ENCODE peak calls at places on chromosomes 12 and 14, in seven cellular contexts. M, Q, C, Y, E, G and D are unnamed samples.

GRCh38 chr12:26469801-26470200 is 274.4 kb downstream of the SSPN start:
- DNase-seq in M (no peak), Q (no peak), C (no peak), Y (no peak), E (no peak), G (no peak), D (no peak)

GRCh38 chr14:80955434-80955939 is at the start of gene TSHR:
- DNase-seq in M (no peak), Q (no peak), C (no peak), Y (no peak), E (no peak), G (peak), D (no peak)

GRCh38 chr14:23513005-23513412 is 38.6 kb downstream of the ZFHX2 start:
- DNase-seq in M (no peak), Q (peak), C (no peak), Y (no peak), E (no peak), G (no peak), D (no peak)

GRCh38 chr12:130809791-130810190 is 29.3 kb downstream of the STX2 start:
- DNase-seq in M (no peak), Q (no peak), C (no peak), Y (no peak), E (no peak), G (no peak), D (no peak)

GRCh38 chr12:88432536-88433462 is 147.5 kb downstream of the KITLG start:
- DNase-seq in M (no peak), Q (no peak), C (no peak), Y (no peak), E (no peak), G (no peak), D (no peak)

GRCh38 chr12:1864456-1864855 is 44.1 kb downstream of the LRTM2 start:
- DNase-seq in M (no peak), Q (no peak), C (no peak), Y (no peak), E (no peak), G (no peak), D (no peak)

GRCh38 chr14:104685216-104685997 is 4.0 kb upstream of the INF2 start:
- DNase-seq in M (no peak), Q (no peak), C (no peak), Y (peak), E (no peak), G (no peak), D (no peak)

GRCh38 chr12:2733493-2734252 is 61.1 kb upstream of the FKBP4 start:
- DNase-seq in M (no peak), Q (no peak), C (no peak), Y (no peak), E (no peak), G (no peak), D (no peak)

GRCh38 chr12:124745891-124746570 is 117.6 kb downstream of the SCARB1 start:
- DNase-seq in M (no peak), Q (peak), C (peak), Y (peak), E (peak), G (peak), D (peak)

GRCh38 chr14:93094121-93094918 is 21.4 kb downstream of the ITPK1 start:
- DNase-seq in M (no peak), Q (no peak), C (no peak), Y (no peak), E (no peak), G (no peak), D (no peak)

GRCh38 chr12:53328043-53328435 is 6.6 kb upstream of the AAAS start:
- DNase-seq in M (no peak), Q (no peak), C (no peak), Y (peak), E (no peak), G (peak), D (no peak)

GRCh38 chr12:66647034-66647691 is 31.7 kb downstream of the GRIP1 start:
- DNase-seq in M (no peak), Q (no peak), C (no peak), Y (no peak), E (no peak), G (no peak), D (no peak)

GRCh38 chr12:63394349-63394748 is 243.3 kb upstream of the AVPR1A start:
- DNase-seq in M (no peak), Q (no peak), C (no peak), Y (no peak), E (no peak), G (no peak), D (no peak)

GRCh38 chr14:68113328-68113930 is 293.9 kb downstream of the RAD51B start:
- DNase-seq in M (no peak), Q (no peak), C (no peak), Y (no peak), E (no peak), G (no peak), D (no peak)

GRCh38 chr14:27056586-27056985 is 458.8 kb upstream of the NOVA1 start:
- DNase-seq in M (no peak), Q (no peak), C (no peak), Y (no peak), E (no peak), G (no peak), D (no peak)

GRCh38 chr14:104146651-104147345 is 8.4 kb downstream of the KIF26A start:
- DNase-seq in M (no peak), Q (no peak), C (no peak), Y (no peak), E (no peak), G (no peak), D (no peak)

GRCh38 chr14:97250925-97251324 is 453.7 kb downstream of the VRK1 start:
- DNase-seq in M (no peak), Q (no peak), C (no peak), Y (no peak), E (no peak), G (no peak), D (no peak)

GRCh38 chr12:42323856-42324255 is 2.0 kb downstream of the ZCRB1 start:
- DNase-seq in M (no peak), Q (no peak), C (no peak), Y (no peak), E (no peak), G (no peak), D (no peak)

GRCh38 chr12:130849561-130850417 is 10.7 kb upstream of the STX2 start:
- DNase-seq in M (no peak), Q (no peak), C (no peak), Y (peak), E (no peak), G (no peak), D (peak)

GRCh38 chr14:93286212-93286890 is 46.5 kb downstream of the BTBD7 start:
- DNase-seq in M (no peak), Q (no peak), C (no peak), Y (no peak), E (no peak), G (no peak), D (no peak)

GRCh38 chr14:49619730-49620129 is 696 bp downstream of the RPL36AL start:
- DNase-seq in M (no peak), Q (no peak), C (no peak), Y (no peak), E (no peak), G (no peak), D (no peak)

GRCh38 chr14:28676481-28676880 is 90.1 kb upstream of the FOXG1 start:
- DNase-seq in M (no peak), Q (no peak), C (no peak), Y (no peak), E (no peak), G (no peak), D (no peak)

GRCh38 chr12:122836027-122836921 is 1.0 kb downstream of the HIP1R start:
- DNase-seq in M (peak), Q (peak), C (no peak), Y (peak), E (no peak), G (peak), D (peak)

GRCh38 chr12:131128556-131128955 is 174.8 kb downstream of the ADGRD1 start:
- DNase-seq in M (no peak), Q (no peak), C (no peak), Y (no peak), E (no peak), G (no peak), D (no peak)

GRCh38 chr12:54948171-54948570 is 36.4 kb downstream of the TESPA1 start:
- DNase-seq in M (no peak), Q (no peak), C (no peak), Y (no peak), E (no peak), G (no peak), D (no peak)

GRCh38 chr12:53060721-53061276 is 10.9 kb downstream of the TNS2 start:
- DNase-seq in M (no peak), Q (no peak), C (no peak), Y (no peak), E (no peak), G (no peak), D (no peak)

GRCh38 chr12:49461221-49461620 is 77.6 kb upstream of the KCNH3 start:
- DNase-seq in M (no peak), Q (no peak), C (no peak), Y (no peak), E (no peak), G (no peak), D (no peak)

GRCh38 chr12:49465132-49465531 is 73.7 kb upstream of the KCNH3 start:
- DNase-seq in M (no peak), Q (no peak), C (no peak), Y (no peak), E (no peak), G (no peak), D (no peak)

GRCh38 chr12:49456280-49456679 is 82.5 kb upstream of the KCNH3 start:
- DNase-seq in M (no peak), Q (no peak), C (no peak), Y (no peak), E (no peak), G (no peak), D (no peak)

DNA sequence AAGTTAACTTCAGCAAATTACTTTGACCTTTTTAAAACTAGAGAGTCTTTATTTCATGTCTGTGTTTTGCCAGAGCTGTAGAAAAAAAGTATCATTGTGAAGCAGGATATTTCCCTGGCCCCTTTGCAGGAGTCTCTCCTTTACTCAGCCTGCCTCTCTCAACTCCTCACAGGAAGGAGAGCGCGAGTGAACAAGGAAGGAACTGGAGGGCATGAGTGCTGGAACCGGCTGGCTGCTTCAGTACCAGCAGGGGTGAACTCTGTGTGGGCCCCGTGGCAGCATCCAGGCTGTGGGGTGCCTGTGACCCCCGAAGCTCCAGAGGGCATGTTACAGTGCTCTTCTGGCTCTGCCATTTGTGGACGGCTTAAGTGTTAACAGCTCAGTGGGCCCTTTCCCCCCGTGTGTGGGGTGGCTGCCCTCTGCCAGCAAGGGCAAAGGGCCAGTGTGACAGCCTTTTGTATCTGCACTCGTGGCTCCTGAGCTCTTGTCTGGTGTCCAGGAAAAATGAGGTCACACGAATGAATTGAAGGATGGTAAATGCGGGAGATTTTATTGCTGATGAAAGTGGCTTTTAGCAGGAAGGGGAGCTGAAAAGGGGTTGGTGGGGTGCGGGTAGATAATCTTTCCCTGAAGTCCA is 76.6 kb upstream of the KCNH3 start:
- DNase-seq in M (no peak), Q (no peak), C (no peak), Y (no peak), E (no peak), G (no peak), D (no peak)
- TF ChIP-seq JUND in M (no peak), Q (no peak), C (no peak), Y (no peak), E (no peak), G (no peak), D (no peak)

GRCh38 chr12:98741229-98741614 is 96.1 kb downstream of the APAF1 start:
- DNase-seq in M (no peak), Q (no peak), C (no peak), Y (no peak), E (no peak), G (no peak), D (no peak)
- TF ChIP-seq JUND in M (no peak), Q (no peak), C (no peak), Y (no peak), E (no peak), G (no peak), D (no peak)

DNA sequence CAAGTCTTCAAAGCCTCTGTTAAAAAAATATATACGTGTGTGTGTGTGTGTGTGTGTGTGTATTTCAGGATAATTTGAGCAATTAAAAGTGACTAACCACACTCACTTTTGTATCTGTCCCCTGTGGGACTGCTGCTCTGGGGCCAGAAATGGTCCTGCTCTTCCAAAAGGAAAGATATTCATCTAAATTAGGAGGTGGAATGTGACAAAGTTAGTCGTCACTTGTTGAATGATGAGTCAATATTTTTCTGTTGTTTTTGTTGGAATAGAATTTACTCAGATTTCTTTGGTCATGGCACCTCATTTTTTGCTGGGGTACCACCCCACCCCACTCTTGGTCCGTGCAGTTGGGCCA is 576.8 kb upstream of the TBX3 start:
- DNase-seq in M (no peak), Q (no peak), C (no peak), Y (no peak), E (no peak), G (no peak), D (no peak)
- TF ChIP-seq JUND in M (no peak), Q (no peak), C (no peak), Y (no peak), E (no peak), G (no peak), D (no peak)

DNA sequence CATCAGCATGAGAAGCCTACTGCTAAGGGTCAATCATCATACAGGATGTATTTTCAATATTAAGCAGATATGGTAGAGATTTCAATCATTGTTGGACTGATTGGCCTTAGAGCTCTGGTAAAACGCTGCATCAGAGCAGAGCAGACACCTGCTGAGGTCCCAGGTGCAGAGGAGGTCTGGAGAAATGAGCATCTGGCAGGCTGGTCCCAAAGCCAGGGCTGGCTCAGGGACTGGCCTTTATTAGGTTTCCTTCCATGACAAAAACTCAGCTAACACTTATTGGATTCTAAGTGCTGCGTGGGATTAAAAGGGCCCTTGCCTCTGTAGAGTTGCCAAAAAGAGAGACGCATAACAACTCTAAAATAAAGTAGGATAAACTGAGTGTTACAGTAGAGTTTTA is 29.7 kb downstream of the AKAP6 start:
- DNase-seq in M (no peak), Q (no peak), C (no peak), Y (no peak), E (no peak), G (no peak), D (no peak)
- TF ChIP-seq JUND in M (no peak), Q (no peak), C (no peak), Y (no peak), E (no peak), G (no peak), D (no peak)

DNA sequence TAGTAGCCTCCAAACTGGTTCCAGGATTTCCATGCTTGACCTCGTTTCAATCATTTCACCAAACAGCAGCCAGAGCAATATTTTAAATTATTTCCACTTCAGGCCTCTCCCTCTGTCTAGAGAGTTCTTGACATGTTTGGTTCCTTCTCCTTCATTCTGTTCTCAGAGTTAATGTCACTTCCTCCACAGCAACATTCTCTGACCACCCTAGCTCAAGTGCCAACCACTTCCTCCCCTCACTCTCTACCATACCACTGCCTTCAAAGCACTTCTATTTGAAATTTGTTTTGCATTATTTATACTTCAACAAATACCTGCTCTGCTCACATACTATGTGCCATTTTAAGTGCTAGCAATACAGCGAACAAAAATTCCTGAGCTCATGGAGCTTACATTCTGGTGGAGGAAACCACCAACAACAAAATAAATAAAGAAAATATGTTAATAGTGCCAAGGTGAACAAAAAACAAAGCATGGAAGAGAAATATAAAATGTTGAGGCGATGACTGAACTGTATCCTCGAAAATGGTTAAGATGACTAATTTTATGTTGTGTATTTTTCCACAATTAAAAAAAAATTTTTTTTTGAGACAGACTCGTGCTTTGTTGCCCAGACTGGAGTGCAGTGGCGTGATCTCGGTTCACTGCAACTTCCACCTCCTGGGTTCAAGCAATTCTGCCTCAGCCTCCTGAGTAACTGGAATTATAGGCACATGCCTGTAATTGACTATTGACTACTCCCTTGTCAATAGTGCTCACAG is 17.3 kb downstream of the BAZ1A start:
- DNase-seq in M (no peak), Q (no peak), C (no peak), Y (no peak), E (no peak), G (no peak), D (no peak)
- TF ChIP-seq JUND in M (no peak), Q (no peak), C (no peak), Y (no peak), E (no peak), G (no peak), D (no peak)